ENCODE peak calls at places on chromosomes 6 and 20, in four cellular contexts. One of them, this sample, is unnamed.

GRCh38 chr20:63432577-63433061 is 39.8 kb downstream of the KCNQ2 start:
- DNase-seq in mucosa of descending colon: no peak
- DNase-seq in T1000: no peak
- DNase-seq in NCI-H510A treated with DMSO at 0.1 percent for 48 hours: no peak
- DNase-seq in this sample: no peak

GRCh38 chr6:53333439-53334408 is 15.0 kb downstream of the ELOVL5 start:
- DNase-seq in mucosa of descending colon: no peak
- DNase-seq in T1000: no peak
- DNase-seq in NCI-H510A treated with DMSO at 0.1 percent for 48 hours: no peak
- DNase-seq in this sample: no peak

GRCh38 chr6:122801397-122801796 is 12.3 kb downstream of the SMPDL3A start:
- DNase-seq in mucosa of descending colon: no peak
- DNase-seq in T1000: no peak
- DNase-seq in NCI-H510A treated with DMSO at 0.1 percent for 48 hours: no peak
- DNase-seq in this sample: no peak

GRCh38 chr20:11182715-11183114 is 508.9 kb upstream of the JAG1 start:
- DNase-seq in mucosa of descending colon: no peak
- DNase-seq in T1000: no peak
- DNase-seq in NCI-H510A treated with DMSO at 0.1 percent for 48 hours: no peak
- DNase-seq in this sample: no peak

GRCh38 chr20:63325021-63325471 is 32.1 kb downstream of the COL20A1 start:
- DNase-seq in mucosa of descending colon: peak
- DNase-seq in T1000: no peak
- DNase-seq in NCI-H510A treated with DMSO at 0.1 percent for 48 hours: no peak
- DNase-seq in this sample: no peak

GRCh38 chr6:37919417-37920157 is 100.1 kb downstream of the ZFAND3 start:
- DNase-seq in mucosa of descending colon: no peak
- DNase-seq in T1000: no peak
- DNase-seq in NCI-H510A treated with DMSO at 0.1 percent for 48 hours: no peak
- DNase-seq in this sample: no peak

GRCh38 chr6:43628392-43629103 is 516 bp downstream of the GTPBP2 start:
- DNase-seq in mucosa of descending colon: peak
- DNase-seq in T1000: peak
- DNase-seq in NCI-H510A treated with DMSO at 0.1 percent for 48 hours: peak
- DNase-seq in this sample: peak

GRCh38 chr6:7172605-7173185 is 64.9 kb downstream of the RREB1 start:
- DNase-seq in mucosa of descending colon: no peak
- DNase-seq in T1000: no peak
- DNase-seq in NCI-H510A treated with DMSO at 0.1 percent for 48 hours: no peak
- DNase-seq in this sample: no peak

GRCh38 chr20:50380697-50381040 is 129.5 kb upstream of the PTPN1 start:
- DNase-seq in mucosa of descending colon: peak
- DNase-seq in T1000: no peak
- DNase-seq in NCI-H510A treated with DMSO at 0.1 percent for 48 hours: no peak
- DNase-seq in this sample: no peak

GRCh38 chr20:10618611-10619245 is 55.1 kb downstream of the JAG1 start:
- DNase-seq in mucosa of descending colon: no peak
- DNase-seq in T1000: no peak
- DNase-seq in NCI-H510A treated with DMSO at 0.1 percent for 48 hours: no peak
- DNase-seq in this sample: no peak

GRCh38 chr6:151196571-151196970 is 43.2 kb upstream of the AKAP12 start:
- DNase-seq in mucosa of descending colon: no peak
- DNase-seq in T1000: no peak
- DNase-seq in NCI-H510A treated with DMSO at 0.1 percent for 48 hours: no peak
- DNase-seq in this sample: peak

GRCh38 chr6:4349931-4350330 is 214.6 kb upstream of the ECI2 start:
- DNase-seq in mucosa of descending colon: no peak
- DNase-seq in T1000: no peak
- DNase-seq in NCI-H510A treated with DMSO at 0.1 percent for 48 hours: no peak
- DNase-seq in this sample: no peak

GRCh38 chr20:32510601-32511357 is 74.4 kb downstream of the NOL4L start:
- DNase-seq in mucosa of descending colon: peak
- DNase-seq in T1000: no peak
- DNase-seq in NCI-H510A treated with DMSO at 0.1 percent for 48 hours: no peak
- DNase-seq in this sample: no peak

GRCh38 chr20:4087923-4088322 is 72.6 kb upstream of the RNF24 start:
- DNase-seq in mucosa of descending colon: no peak
- DNase-seq in T1000: no peak
- DNase-seq in NCI-H510A treated with DMSO at 0.1 percent for 48 hours: no peak
- DNase-seq in this sample: no peak

GRCh38 chr20:53658327-53658726 is 64.7 kb upstream of the ZNF217 start:
- DNase-seq in mucosa of descending colon: no peak
- DNase-seq in T1000: no peak
- DNase-seq in NCI-H510A treated with DMSO at 0.1 percent for 48 hours: no peak
- DNase-seq in this sample: no peak

GRCh38 chr20:32966881-32967781 is 37.1 kb downstream of the SUN5 start:
- DNase-seq in mucosa of descending colon: no peak
- DNase-seq in T1000: no peak
- DNase-seq in NCI-H510A treated with DMSO at 0.1 percent for 48 hours: no peak
- DNase-seq in this sample: peak

GRCh38 chr6:39003072-39003471 is 45.5 kb upstream of the GLP1R start:
- DNase-seq in mucosa of descending colon: no peak
- DNase-seq in T1000: no peak
- DNase-seq in NCI-H510A treated with DMSO at 0.1 percent for 48 hours: no peak
- DNase-seq in this sample: no peak

GRCh38 chr6:106360410-106360988 is at the start of gene CRYBG1:
- DNase-seq in mucosa of descending colon: peak
- DNase-seq in T1000: peak
- DNase-seq in NCI-H510A treated with DMSO at 0.1 percent for 48 hours: peak
- DNase-seq in this sample: peak

GRCh38 chr20:50635676-50636600 is 55.4 kb downstream of the RIPOR3 start:
- DNase-seq in mucosa of descending colon: no peak
- DNase-seq in T1000: peak
- DNase-seq in NCI-H510A treated with DMSO at 0.1 percent for 48 hours: peak
- DNase-seq in this sample: peak

GRCh38 chr6:106736502-106736901 is 107.1 kb downstream of the QRSL1 start:
- DNase-seq in mucosa of descending colon: no peak
- DNase-seq in T1000: no peak
- DNase-seq in NCI-H510A treated with DMSO at 0.1 percent for 48 hours: no peak
- DNase-seq in this sample: no peak

GRCh38 chr6:151412905-151413304 is 21.5 kb upstream of the ZBTB2 start:
- DNase-seq in mucosa of descending colon: no peak
- DNase-seq in T1000: no peak
- DNase-seq in NCI-H510A treated with DMSO at 0.1 percent for 48 hours: no peak
- DNase-seq in this sample: no peak

GRCh38 chr20:3904224-3904623 is 15.0 kb downstream of the PANK2 start:
- DNase-seq in mucosa of descending colon: no peak
- DNase-seq in T1000: no peak
- DNase-seq in NCI-H510A treated with DMSO at 0.1 percent for 48 hours: no peak
- DNase-seq in this sample: no peak

GRCh38 chr6:85537055-85537494 is 56.6 kb downstream of the SNX14 start:
- DNase-seq in mucosa of descending colon: no peak
- DNase-seq in T1000: no peak
- DNase-seq in NCI-H510A treated with DMSO at 0.1 percent for 48 hours: no peak
- DNase-seq in this sample: no peak

GRCh38 chr20:54643761-54644160 is 168.4 kb downstream of the DOK5 start:
- DNase-seq in mucosa of descending colon: no peak
- DNase-seq in T1000: peak
- DNase-seq in NCI-H510A treated with DMSO at 0.1 percent for 48 hours: peak
- DNase-seq in this sample: no peak

GRCh38 chr6:23477576-23477975 is 648.4 kb upstream of the NRSN1 start:
- DNase-seq in mucosa of descending colon: no peak
- DNase-seq in T1000: no peak
- DNase-seq in NCI-H510A treated with DMSO at 0.1 percent for 48 hours: no peak
- DNase-seq in this sample: no peak

GRCh38 chr20:57157106-57157691 is 109.2 kb downstream of the BMP7 start:
- DNase-seq in mucosa of descending colon: no peak
- DNase-seq in T1000: no peak
- DNase-seq in NCI-H510A treated with DMSO at 0.1 percent for 48 hours: no peak
- DNase-seq in this sample: no peak

GRCh38 chr6:22658934-22659333 is 89.6 kb downstream of the HDGFL1 start:
- DNase-seq in mucosa of descending colon: no peak
- DNase-seq in T1000: no peak
- DNase-seq in NCI-H510A treated with DMSO at 0.1 percent for 48 hours: no peak
- DNase-seq in this sample: no peak

GRCh38 chr6:22366214-22366613 is 69.4 kb upstream of the PRL start:
- DNase-seq in mucosa of descending colon: no peak
- DNase-seq in T1000: no peak
- DNase-seq in NCI-H510A treated with DMSO at 0.1 percent for 48 hours: no peak
- DNase-seq in this sample: no peak

GRCh38 chr6:136063095-136063494 is 187.0 kb downstream of the MTFR2 start:
- DNase-seq in mucosa of descending colon: no peak
- DNase-seq in T1000: no peak
- DNase-seq in NCI-H510A treated with DMSO at 0.1 percent for 48 hours: no peak
- DNase-seq in this sample: no peak

GRCh38 chr20:848218-848617 is 14.7 kb downstream of the FAM110A start:
- DNase-seq in mucosa of descending colon: no peak
- DNase-seq in T1000: no peak
- DNase-seq in NCI-H510A treated with DMSO at 0.1 percent for 48 hours: no peak
- DNase-seq in this sample: no peak

GRCh38 chr20:36150847-36151539 is 3.5 kb upstream of the EPB41L1 start:
- DNase-seq in mucosa of descending colon: no peak
- DNase-seq in T1000: no peak
- DNase-seq in NCI-H510A treated with DMSO at 0.1 percent for 48 hours: no peak
- DNase-seq in this sample: no peak

GRCh38 chr6:161411265-161411944 is 137.5 kb upstream of the AGPAT4 start:
- DNase-seq in mucosa of descending colon: no peak
- DNase-seq in T1000: no peak
- DNase-seq in NCI-H510A treated with DMSO at 0.1 percent for 48 hours: no peak
- DNase-seq in this sample: no peak

GRCh38 chr20:23419995-23420901 is 1.0 kb downstream of the NAPB start:
- DNase-seq in mucosa of descending colon: peak
- DNase-seq in T1000: no peak
- DNase-seq in NCI-H510A treated with DMSO at 0.1 percent for 48 hours: peak
- DNase-seq in this sample: peak

This sample was measured in Peyer's patch.